ENCODE peak calls at places on chromosomes 13 and 19, in seven cellular contexts. W is K562, G is mesenchymal stem cell, K is heart left ventricle, T is suprapubic skin, O is NT2/D1, N is Peyer's patch. E is an unnamed sample. For H3K4me1 and H3K9me3, the result is how much of the 10 kb centered on the place peaks cover.

GRCh38 chr13:77693449-77693940 is 4.0 kb upstream of the SLAIN1 start:
- DNase-seq in W (no peak), G (no peak), K (no peak), T (no peak), O (no peak), N (no peak), E (no peak)

GRCh38 chr19:14433454-14434156 is 499 bp downstream of the PKN1 start:
- DNase-seq in W (no peak), G (no peak), K (peak), T (peak), O (no peak), N (peak), E (no peak)

GRCh38 chr13:48542581-48543341 is 9.9 kb upstream of the RCBTB2 start:
- DNase-seq in W (no peak), G (peak), K (peak), T (peak), O (no peak), N (peak), E (no peak)

GRCh38 chr13:33636955-33637670 is 180.8 kb upstream of the RFC3 start:
- DNase-seq in W (no peak), G (no peak), K (no peak), T (no peak), O (no peak), N (no peak), E (no peak)

GRCh38 chr13:99353836-99354235 is 46.6 kb upstream of the GPR183 start:
- DNase-seq in W (no peak), G (peak), K (no peak), T (no peak), O (no peak), N (no peak), E (no peak)

GRCh38 chr13:37179646-37180045 is 74.2 kb upstream of the CSNK1A1L start:
- DNase-seq in W (no peak), G (no peak), K (no peak), T (no peak), O (no peak), N (no peak), E (no peak)

GRCh38 chr13:23658929-23659541 is 88.8 kb downstream of the TNFRSF19 start:
- DNase-seq in W (no peak), G (no peak), K (no peak), T (no peak), O (no peak), N (no peak), E (no peak)

GRCh38 chr19:55391702-55392615 is 6.2 kb downstream of the RPL28 start:
- DNase-seq in W (no peak), G (peak), K (no peak), T (no peak), O (no peak), N (no peak), E (no peak)

GRCh38 chr13:48018637-48019036 is 17.6 kb upstream of the SUCLA2 start:
- DNase-seq in W (no peak), G (no peak), K (no peak), T (no peak), O (no peak), N (no peak), E (no peak)

GRCh38 chr19:29964171-29964570 is 22.1 kb downstream of the URI1 start:
- DNase-seq in W (no peak), G (peak), K (no peak), T (no peak), O (no peak), N (no peak), E (no peak)

GRCh38 chr13:83549671-83550070 is 332.6 kb downstream of the SLITRK1 start:
- DNase-seq in W (no peak), G (no peak), K (no peak), T (no peak), O (no peak), N (no peak), E (no peak)

GRCh38 chr13:99876651-99877050 is 94.9 kb downstream of the ZIC5 start:
- DNase-seq in W (no peak), G (no peak), K (no peak), T (no peak), O (no peak), N (no peak), E (no peak)

GRCh38 chr19:1076951-1077350 is 10.0 kb downstream of the ARHGAP45 start:
- DNase-seq in W (no peak), G (no peak), K (peak), T (peak), O (no peak), N (peak), E (no peak)

GRCh38 chr13:93635687-93636086 is 409.1 kb downstream of the GPC6 start:
- DNase-seq in W (no peak), G (peak), K (no peak), T (no peak), O (no peak), N (no peak), E (no peak)

GRCh38 chr13:103066079-103066880 is at the start of gene SLC10A2:
- DNase-seq in W (no peak), G (no peak), K (no peak), T (no peak), O (no peak), N (peak), E (no peak)

GRCh38 chr19:56147307-56147706 is 6.2 kb downstream of the ZNF444 start:
- DNase-seq in W (no peak), G (no peak), K (no peak), T (no peak), O (no peak), N (no peak), E (no peak)

GRCh38 chr13:36904219-36904618 is 15.8 kb downstream of the SMAD9 start:
- DNase-seq in W (no peak), G (no peak), K (no peak), T (no peak), O (no peak), N (no peak), E (no peak)

DNA sequence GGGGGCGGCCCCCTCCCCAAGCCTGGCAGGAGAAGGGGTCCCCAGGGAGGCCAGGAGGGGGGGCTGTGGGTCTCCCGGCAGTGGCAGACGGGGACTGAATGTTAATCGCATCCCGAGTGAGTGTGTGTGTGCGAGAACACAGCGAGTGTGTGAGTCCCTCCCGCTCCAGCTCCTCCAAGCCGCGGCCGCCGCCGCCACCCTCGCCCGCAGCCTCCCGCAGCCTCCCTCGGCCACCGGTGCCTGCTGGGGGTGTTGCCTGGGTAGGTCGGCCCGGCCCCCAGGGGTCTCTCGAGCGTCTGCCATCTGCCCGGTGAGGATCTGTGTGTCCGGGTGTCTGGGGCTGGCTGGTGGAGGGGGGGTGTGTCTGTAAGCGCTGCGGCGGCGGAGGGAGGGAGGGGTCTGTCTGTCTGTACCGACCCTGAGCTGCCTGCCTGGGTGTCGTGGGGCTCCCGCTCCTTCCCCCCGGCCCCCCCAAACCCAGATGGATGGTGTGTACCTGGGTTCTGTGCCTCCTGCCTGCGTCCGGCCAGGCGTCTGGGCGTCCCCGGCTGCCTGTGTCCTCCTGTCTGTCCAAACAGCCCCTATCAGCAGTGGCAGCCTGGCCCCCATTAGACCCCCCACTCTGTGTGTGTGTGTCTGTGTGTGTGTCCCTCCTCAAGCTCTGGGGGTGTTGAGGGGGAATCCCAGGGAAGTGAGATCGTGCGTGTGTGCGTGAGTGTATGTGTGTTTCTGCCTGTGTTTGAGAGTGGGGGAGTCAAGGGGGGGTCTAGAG is at the start of gene GRIN2D:
- DNase-seq in W (peak), G (peak), K (no peak), T (no peak), O (no peak), N (peak), E (no peak)
- H3K4me1 ChIP-seq in W (under half), G (under half), K (under half), T (half or more), O (under half), N (under half), E (under half)

DNA sequence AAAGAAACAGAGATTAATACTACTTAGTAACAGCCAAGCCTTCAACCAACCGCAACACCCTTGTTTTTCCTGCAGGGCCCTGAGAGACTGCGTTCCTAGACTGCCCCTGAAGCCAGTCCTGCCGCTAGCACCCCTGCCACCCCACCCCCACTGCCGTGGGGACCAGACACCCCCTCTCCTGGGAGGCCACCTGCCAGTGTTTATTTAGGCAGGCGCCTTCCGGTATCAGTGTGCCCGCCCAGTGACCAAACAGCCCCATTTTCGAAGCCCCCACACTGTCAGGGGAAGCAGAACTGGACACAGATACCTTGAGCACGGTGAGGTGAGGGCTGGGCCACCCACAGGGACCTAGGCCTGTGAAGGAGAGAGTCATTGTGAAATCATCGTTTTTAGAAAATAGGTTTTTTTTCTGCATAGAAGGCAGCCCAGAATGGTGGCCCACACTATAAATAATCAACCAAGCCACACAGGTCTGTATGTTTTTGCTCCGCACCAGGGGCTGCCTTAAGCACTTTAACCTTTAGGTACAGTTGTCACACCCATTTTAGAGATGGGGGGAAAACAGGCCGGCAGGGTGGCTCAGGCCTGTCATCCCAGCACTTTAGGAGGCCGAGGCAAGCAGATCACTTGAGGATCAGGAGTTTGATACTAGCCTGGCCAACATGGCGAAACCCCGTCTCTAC is 3.5 kb upstream of the TLE5 start:
- DNase-seq in W (no peak), G (no peak), K (no peak), T (no peak), O (no peak), N (no peak), E (no peak)
- H3K9me3 ChIP-seq in W (under half), G (under half), K (under half), T (under half), O (under half), N (under half), E (under half)

GRCh38 chr19:31339405-31339804 is 9.8 kb downstream of the TSHZ3 start:
- DNase-seq in W (no peak), G (peak), K (no peak), T (no peak), O (no peak), N (no peak), E (no peak)

GRCh38 chr19:31335716-31336115 is 13.5 kb downstream of the TSHZ3 start:
- DNase-seq in W (no peak), G (no peak), K (no peak), T (no peak), O (no peak), N (no peak), E (no peak)

GRCh38 chr19:31337007-31337914 is 12.0 kb downstream of the TSHZ3 start:
- DNase-seq in W (no peak), G (peak), K (no peak), T (no peak), O (no peak), N (no peak), E (no peak)

GRCh38 chr19:31340059-31341025 is 8.9 kb downstream of the TSHZ3 start:
- DNase-seq in W (no peak), G (peak), K (no peak), T (no peak), O (no peak), N (no peak), E (no peak)

DNA sequence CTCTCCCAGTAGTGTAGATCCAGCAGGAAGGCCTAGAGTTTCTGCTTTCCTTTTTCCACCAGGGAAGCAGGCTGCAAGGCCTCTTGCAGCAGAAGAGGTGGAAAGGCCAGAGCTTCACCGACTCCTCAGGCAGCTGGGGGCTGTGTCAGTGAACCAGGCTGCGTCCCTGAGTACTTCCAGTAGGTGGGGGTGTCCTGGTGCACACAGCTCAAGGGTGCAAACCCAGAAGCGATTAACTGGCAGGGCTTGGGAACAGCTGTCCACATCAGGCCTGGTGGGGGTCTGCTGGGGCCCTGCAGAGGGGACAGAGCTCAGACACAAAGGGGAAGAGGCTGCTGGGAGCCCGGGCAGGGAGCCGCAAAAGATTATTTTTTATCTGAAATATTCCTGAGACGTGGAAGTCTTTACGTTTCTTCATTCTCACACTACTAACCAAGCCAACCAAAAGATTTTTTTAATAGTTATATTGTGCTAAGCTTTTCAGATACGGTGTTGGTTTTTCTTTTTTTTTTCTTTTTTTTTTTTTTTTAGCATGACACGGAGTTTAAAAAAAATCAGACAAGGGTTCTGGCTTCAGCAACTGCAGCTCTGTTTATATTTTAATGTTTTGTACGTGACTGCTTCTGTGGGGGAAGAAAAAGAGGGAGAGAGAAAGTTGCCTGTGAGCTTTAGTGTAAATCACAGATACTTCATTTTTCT is 11.0 kb downstream of the TSHZ3 start:
- DNase-seq in W (peak), G (peak), K (peak), T (no peak), O (no peak), N (no peak), E (no peak)
- H3K4me1 ChIP-seq in W (under half), G (under half), K (under half), T (under half), O (under half), N (under half), E (under half)

DNA sequence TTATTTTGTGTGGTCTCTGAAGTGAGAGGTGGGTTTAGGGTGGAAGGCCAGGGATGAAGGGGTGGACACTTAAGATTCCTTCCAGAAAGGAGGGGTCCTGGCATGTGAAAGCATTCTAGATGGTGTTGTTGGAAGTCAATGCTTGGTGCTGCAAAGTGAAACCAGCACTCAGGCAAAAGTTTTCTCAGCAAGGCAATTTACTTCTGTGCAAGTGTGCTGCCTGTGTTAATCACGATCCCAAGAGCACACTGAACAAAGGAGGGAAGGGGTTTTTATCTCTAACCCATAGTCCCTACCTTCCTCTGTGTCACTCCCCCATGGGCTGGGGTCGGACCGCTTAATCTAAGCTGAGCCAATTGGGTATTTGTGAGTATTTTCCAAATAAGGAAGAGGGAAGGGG is 1.3 kb downstream of the ZNF134 start:
- DNase-seq in W (no peak), G (no peak), K (no peak), T (no peak), O (no peak), N (no peak), E (no peak)
- H3K9me3 ChIP-seq in W (under half), G (half or more), K (half or more), T (half or more), O (half or more), N (under half), E (under half)

GRCh38 chr13:91134773-91135124 is 212.7 kb upstream of the MIR17HG start:
- DNase-seq in W (no peak), G (no peak), K (no peak), T (no peak), O (no peak), N (no peak), E (no peak)
- H3K4me1 ChIP-seq in W (under half), G (under half), K (under half), T (under half), O (under half), N (under half), E (under half)

GRCh38 chr19:20478936-20479335 is 86.6 kb downstream of the ZNF737 start:
- DNase-seq in W (no peak), G (no peak), K (no peak), T (no peak), O (no peak), N (no peak), E (no peak)
- H3K9me3 ChIP-seq in W (under half), G (half or more), K (under half), T (under half), O (under half), N (under half), E (under half)

GRCh38 chr13:110380359-110381028 is 73.4 kb downstream of the COL4A2 start:
- DNase-seq in W (no peak), G (peak), K (no peak), T (no peak), O (no peak), N (no peak), E (no peak)
- H3K4me1 ChIP-seq in W (under half), G (under half), K (half or more), T (under half), O (under half), N (under half), E (under half)

GRCh38 chr19:6292006-6292405 is 12.2 kb upstream of the MLLT1 start:
- DNase-seq in W (no peak), G (no peak), K (no peak), T (no peak), O (no peak), N (no peak), E (no peak)

GRCh38 chr19:6288737-6289136 is 9.0 kb upstream of the MLLT1 start:
- DNase-seq in W (no peak), G (no peak), K (no peak), T (no peak), O (no peak), N (no peak), E (no peak)

GRCh38 chr19:6286676-6287075 is 6.9 kb upstream of the MLLT1 start:
- DNase-seq in W (no peak), G (no peak), K (no peak), T (no peak), O (no peak), N (no peak), E (no peak)

DNA sequence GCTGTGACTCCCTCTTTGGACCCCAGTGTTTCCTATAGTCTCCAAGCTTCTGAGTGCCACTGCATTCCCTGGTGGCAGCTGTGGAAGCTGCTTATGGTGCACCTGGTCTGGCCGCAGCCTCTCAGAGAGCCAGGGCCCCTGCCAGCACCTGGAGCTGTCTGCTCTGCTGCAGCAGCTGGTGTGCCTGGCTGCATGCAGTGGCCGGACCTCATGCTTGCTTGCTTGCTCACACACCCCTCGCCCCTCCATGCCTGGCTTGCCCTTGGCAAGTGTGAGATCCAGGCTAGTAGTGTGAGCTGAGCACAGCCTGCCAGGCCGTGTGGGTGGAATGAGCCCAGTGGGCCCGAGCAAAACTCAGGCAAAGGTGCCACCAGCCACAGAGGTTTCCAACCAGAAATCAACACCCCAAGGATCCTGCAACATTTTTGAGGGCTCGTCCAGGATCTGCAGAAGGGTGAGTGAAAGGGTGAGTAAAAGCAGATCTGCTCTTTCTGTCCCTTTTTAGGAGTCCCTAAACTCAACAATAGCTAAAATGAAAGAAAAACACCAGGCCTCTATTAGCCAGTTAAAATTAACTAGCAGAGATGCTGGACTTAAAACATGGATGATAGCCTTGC is 7.6 kb upstream of the MLLT1 start:
- DNase-seq in W (no peak), G (peak), K (no peak), T (no peak), O (no peak), N (no peak), E (no peak)
- H3K9me3 ChIP-seq in W (under half), G (under half), K (half or more), T (under half), O (half or more), N (under half), E (under half)

GRCh38 chr19:7706188-7706530 is 4.2 kb upstream of the FCER2 start:
- DNase-seq in W (no peak), G (no peak), K (no peak), T (no peak), O (no peak), N (no peak), E (no peak)
- H3K4me1 ChIP-seq in W (under half), G (under half), K (under half), T (under half), O (under half), N (under half), E (under half)

E was measured in iPS DF 6.9.